ENCODE peak calls at places on chromosomes 5 and 9, in eight cellular contexts. One of them, this sample, is unnamed.

GRCh38 chr5:137834498-137834897 is 33.2 kb upstream of the MYOT start:
- DNase-seq in psoas muscle: no peak
- DNase-seq in neural progenitor cell: no peak
- DNase-seq in stomach: no peak
- DNase-seq in right lobe of liver: no peak
- DNase-seq in GM06990: no peak
- DNase-seq in body of pancreas: no peak
- DNase-seq in astrocyte: no peak
- DNase-seq in this sample: no peak

GRCh38 chr5:96528262-96528661 is 95.2 kb upstream of the PCSK1 start:
- DNase-seq in psoas muscle: no peak
- DNase-seq in neural progenitor cell: no peak
- DNase-seq in stomach: no peak
- DNase-seq in right lobe of liver: no peak
- DNase-seq in GM06990: no peak
- DNase-seq in body of pancreas: no peak
- DNase-seq in astrocyte: no peak
- DNase-seq in this sample: no peak

GRCh38 chr5:39675676-39676075 is 250.9 kb upstream of the DAB2 start:
- DNase-seq in psoas muscle: no peak
- DNase-seq in neural progenitor cell: no peak
- DNase-seq in stomach: no peak
- DNase-seq in right lobe of liver: no peak
- DNase-seq in GM06990: no peak
- DNase-seq in body of pancreas: no peak
- DNase-seq in astrocyte: no peak
- DNase-seq in this sample: no peak

GRCh38 chr5:53326420-53327153 is 153.8 kb upstream of the FST start:
- DNase-seq in psoas muscle: no peak
- DNase-seq in neural progenitor cell: no peak
- DNase-seq in stomach: no peak
- DNase-seq in right lobe of liver: no peak
- DNase-seq in GM06990: no peak
- DNase-seq in body of pancreas: no peak
- DNase-seq in astrocyte: no peak
- DNase-seq in this sample: no peak

GRCh38 chr9:14525840-14526239 is 167.4 kb downstream of the ZDHHC21 start:
- DNase-seq in psoas muscle: no peak
- DNase-seq in neural progenitor cell: no peak
- DNase-seq in stomach: no peak
- DNase-seq in right lobe of liver: no peak
- DNase-seq in GM06990: no peak
- DNase-seq in body of pancreas: no peak
- DNase-seq in astrocyte: no peak
- DNase-seq in this sample: no peak

GRCh38 chr9:93904649-93905472 is 50.3 kb downstream of the BARX1 start:
- DNase-seq in psoas muscle: no peak
- DNase-seq in neural progenitor cell: no peak
- DNase-seq in stomach: no peak
- DNase-seq in right lobe of liver: no peak
- DNase-seq in GM06990: no peak
- DNase-seq in body of pancreas: peak; percentile 7
- DNase-seq in astrocyte: no peak
- DNase-seq in this sample: peak; percentile 46

GRCh38 chr9:132144708-132145365 is 17.0 kb upstream of the NTNG2 start:
- DNase-seq in psoas muscle: no peak
- DNase-seq in neural progenitor cell: no peak
- DNase-seq in stomach: no peak
- DNase-seq in right lobe of liver: no peak
- DNase-seq in GM06990: no peak
- DNase-seq in body of pancreas: no peak
- DNase-seq in astrocyte: peak; percentile 42
- DNase-seq in this sample: no peak

GRCh38 chr9:95506438-95506691 is 10.4 kb downstream of the PTCH1 start:
- DNase-seq in psoas muscle: no peak
- DNase-seq in neural progenitor cell: no peak
- DNase-seq in stomach: no peak
- DNase-seq in right lobe of liver: no peak
- DNase-seq in GM06990: peak; percentile 40
- DNase-seq in body of pancreas: peak; percentile 30
- DNase-seq in astrocyte: peak; percentile 36
- DNase-seq in this sample: no peak

GRCh38 chr5:121853853-121854252 is 2.2 kb downstream of the FTMT start:
- DNase-seq in psoas muscle: no peak
- DNase-seq in neural progenitor cell: no peak
- DNase-seq in stomach: no peak
- DNase-seq in right lobe of liver: no peak
- DNase-seq in GM06990: no peak
- DNase-seq in body of pancreas: no peak
- DNase-seq in astrocyte: no peak
- DNase-seq in this sample: no peak

GRCh38 chr9:124442360-124442759 is 7.9 kb upstream of the ADGRD2 start:
- DNase-seq in psoas muscle: no peak
- DNase-seq in neural progenitor cell: no peak
- DNase-seq in stomach: no peak
- DNase-seq in right lobe of liver: no peak
- DNase-seq in GM06990: no peak
- DNase-seq in body of pancreas: no peak
- DNase-seq in astrocyte: no peak
- DNase-seq in this sample: no peak

GRCh38 chr5:67211926-67212325 is 15.3 kb upstream of the CD180 start:
- DNase-seq in psoas muscle: no peak
- DNase-seq in neural progenitor cell: no peak
- DNase-seq in stomach: no peak
- DNase-seq in right lobe of liver: no peak
- DNase-seq in GM06990: no peak
- DNase-seq in body of pancreas: no peak
- DNase-seq in astrocyte: peak; percentile 93
- DNase-seq in this sample: no peak

GRCh38 chr5:55519001-55519400 is 15.8 kb downstream of the PLPP1 start:
- DNase-seq in psoas muscle: no peak
- DNase-seq in neural progenitor cell: no peak
- DNase-seq in stomach: no peak
- DNase-seq in right lobe of liver: no peak
- DNase-seq in GM06990: no peak
- DNase-seq in body of pancreas: no peak
- DNase-seq in astrocyte: no peak
- DNase-seq in this sample: no peak

GRCh38 chr9:22141906-22142305 is 132.8 kb upstream of the CDKN2B start:
- DNase-seq in psoas muscle: no peak
- DNase-seq in neural progenitor cell: peak; percentile 8
- DNase-seq in stomach: no peak
- DNase-seq in right lobe of liver: no peak
- DNase-seq in GM06990: no peak
- DNase-seq in body of pancreas: no peak
- DNase-seq in astrocyte: peak; percentile 87
- DNase-seq in this sample: no peak

GRCh38 chr9:21174671-21175070 is 8.2 kb upstream of the IFNA21 start:
- DNase-seq in psoas muscle: no peak
- DNase-seq in neural progenitor cell: no peak
- DNase-seq in stomach: no peak
- DNase-seq in right lobe of liver: no peak
- DNase-seq in GM06990: no peak
- DNase-seq in body of pancreas: no peak
- DNase-seq in astrocyte: no peak
- DNase-seq in this sample: no peak

DNA sequence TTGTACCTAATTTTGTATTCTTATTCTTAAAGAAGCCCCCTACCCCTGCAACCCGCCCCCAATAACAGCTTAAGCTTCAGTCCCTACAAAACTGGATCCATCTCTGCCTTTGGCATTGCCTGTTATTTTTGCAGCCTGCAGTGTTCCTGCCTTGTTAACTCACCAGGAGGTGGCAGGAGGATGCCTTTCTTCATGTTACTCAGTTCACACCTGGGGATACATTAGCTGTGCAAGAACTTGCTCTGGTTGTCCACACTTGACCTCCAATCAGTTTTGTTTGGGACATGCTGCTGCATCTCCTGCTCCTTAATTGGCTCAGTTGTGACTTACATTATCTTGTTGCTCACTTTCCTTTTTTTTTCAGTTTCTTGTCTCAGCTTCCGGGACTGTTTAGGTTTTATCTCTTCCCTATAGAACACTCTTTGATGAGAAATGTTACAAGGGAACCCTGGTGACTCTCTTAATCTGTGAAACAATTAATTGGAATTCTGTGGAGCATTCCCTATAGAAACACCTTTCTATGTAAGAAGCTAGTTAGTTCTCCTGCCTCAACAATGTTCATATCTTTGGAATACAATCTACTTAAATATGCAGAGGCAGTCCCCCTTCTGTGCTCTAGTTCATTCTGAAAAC is 467.7 kb upstream of the ACO1 start:
- DNase-seq in psoas muscle: no peak
- DNase-seq in neural progenitor cell: peak; percentile 22
- DNase-seq in stomach: no peak
- DNase-seq in right lobe of liver: no peak
- DNase-seq in GM06990: no peak
- DNase-seq in body of pancreas: no peak
- DNase-seq in astrocyte: no peak
- DNase-seq in this sample: no peak
- TF ChIP-seq CTCF in psoas muscle: no peak
- TF ChIP-seq CTCF in neural progenitor cell: peak; percentile 24
- TF ChIP-seq CTCF in stomach: no peak
- TF ChIP-seq CTCF in right lobe of liver: peak; percentile 31
- TF ChIP-seq CTCF in GM06990: no peak
- TF ChIP-seq CTCF in body of pancreas: no peak
- TF ChIP-seq CTCF in astrocyte: no peak
- TF ChIP-seq CTCF in this sample: no peak

DNA sequence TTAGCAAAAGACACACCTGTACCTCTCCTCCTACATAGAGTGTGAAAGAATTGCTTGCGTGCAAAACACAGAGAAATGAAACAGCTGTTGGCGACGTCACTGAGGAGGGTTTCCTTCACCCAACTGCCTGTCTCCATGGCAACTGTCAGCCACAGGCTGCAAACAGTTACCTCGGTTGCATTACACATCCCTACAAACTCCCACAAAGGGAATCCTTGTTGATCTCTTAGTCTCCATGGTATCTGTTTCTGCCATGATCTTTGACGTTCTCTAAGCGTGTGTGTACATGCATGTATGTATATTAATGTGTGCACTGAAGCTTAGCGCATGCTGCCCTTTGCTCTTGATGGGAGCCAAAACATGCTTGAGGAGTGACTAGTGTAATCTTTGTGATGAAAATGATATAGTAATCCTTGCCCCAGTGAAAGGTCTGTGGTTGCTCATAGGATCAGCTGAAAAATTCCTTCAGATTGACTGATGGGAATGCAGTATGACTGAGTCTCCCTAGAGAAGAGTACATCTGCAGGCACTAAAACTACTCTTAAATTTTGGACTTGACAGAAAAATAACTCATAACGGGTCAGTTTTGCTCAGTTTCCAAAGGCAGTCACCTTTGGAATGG is 168.3 kb downstream of the ACTL7B start:
- DNase-seq in psoas muscle: no peak
- DNase-seq in neural progenitor cell: no peak
- DNase-seq in stomach: no peak
- DNase-seq in right lobe of liver: no peak
- DNase-seq in GM06990: no peak
- DNase-seq in body of pancreas: no peak
- DNase-seq in astrocyte: peak; percentile 17
- DNase-seq in this sample: no peak
- H3K27me3 ChIP-seq in psoas muscle: no peaks in the 10 kb centered on the region
- H3K27me3 ChIP-seq in neural progenitor cell: no peaks in the 10 kb centered on the region
- H3K27me3 ChIP-seq in stomach: no peaks in the 10 kb centered on the region
- H3K27me3 ChIP-seq in right lobe of liver: no peaks in the 10 kb centered on the region
- H3K27me3 ChIP-seq in GM06990: no peaks in the 10 kb centered on the region
- H3K27me3 ChIP-seq in body of pancreas: no peaks in the 10 kb centered on the region
- H3K27me3 ChIP-seq in astrocyte: no peaks in the 10 kb centered on the region
- H3K27me3 ChIP-seq in this sample: no peaks in the 10 kb centered on the region

GRCh38 chr5:149932445-149933350 is 11.9 kb downstream of the PDE6A start:
- DNase-seq in psoas muscle: peak; percentile 40
- DNase-seq in neural progenitor cell: peak; percentile 47
- DNase-seq in stomach: peak; percentile 31
- DNase-seq in right lobe of liver: no peak
- DNase-seq in GM06990: no peak
- DNase-seq in body of pancreas: peak; percentile 31
- DNase-seq in astrocyte: no peak
- DNase-seq in this sample: no peak
- TF ChIP-seq CTCF in psoas muscle: peak; percentile 58
- TF ChIP-seq CTCF in neural progenitor cell: peak; percentile 62
- TF ChIP-seq CTCF in stomach: no peak
- TF ChIP-seq CTCF in right lobe of liver: peak; percentile 29
- TF ChIP-seq CTCF in GM06990: no peak
- TF ChIP-seq CTCF in body of pancreas: peak; percentile 53
- TF ChIP-seq CTCF in astrocyte: peak; percentile 25
- TF ChIP-seq CTCF in this sample: peak; percentile 39

GRCh38 chr9:134488901-134489280 is 152.7 kb upstream of the COL5A1 start:
- DNase-seq in psoas muscle: no peak
- DNase-seq in neural progenitor cell: no peak
- DNase-seq in stomach: no peak
- DNase-seq in right lobe of liver: peak; percentile 28
- DNase-seq in GM06990: no peak
- DNase-seq in body of pancreas: no peak
- DNase-seq in astrocyte: no peak
- DNase-seq in this sample: peak; percentile 34

GRCh38 chr9:134491856-134492255 is 149.7 kb upstream of the COL5A1 start:
- DNase-seq in psoas muscle: no peak
- DNase-seq in neural progenitor cell: no peak
- DNase-seq in stomach: no peak
- DNase-seq in right lobe of liver: peak; percentile 37
- DNase-seq in GM06990: no peak
- DNase-seq in body of pancreas: no peak
- DNase-seq in astrocyte: no peak
- DNase-seq in this sample: peak; percentile 49

GRCh38 chr9:134491436-134491835 is 150.2 kb upstream of the COL5A1 start:
- DNase-seq in psoas muscle: no peak
- DNase-seq in neural progenitor cell: no peak
- DNase-seq in stomach: no peak
- DNase-seq in right lobe of liver: no peak
- DNase-seq in GM06990: no peak
- DNase-seq in body of pancreas: no peak
- DNase-seq in astrocyte: no peak
- DNase-seq in this sample: no peak

GRCh38 chr9:134489621-134490380 is 151.8 kb upstream of the COL5A1 start:
- DNase-seq in psoas muscle: no peak
- DNase-seq in neural progenitor cell: no peak
- DNase-seq in stomach: no peak
- DNase-seq in right lobe of liver: peak; percentile 31
- DNase-seq in GM06990: no peak
- DNase-seq in body of pancreas: no peak
- DNase-seq in astrocyte: no peak
- DNase-seq in this sample: peak; percentile 51

GRCh38 chr9:134490446-134490845 is 151.2 kb upstream of the COL5A1 start:
- DNase-seq in psoas muscle: no peak
- DNase-seq in neural progenitor cell: no peak
- DNase-seq in stomach: no peak
- DNase-seq in right lobe of liver: peak; percentile 18
- DNase-seq in GM06990: no peak
- DNase-seq in body of pancreas: no peak
- DNase-seq in astrocyte: no peak
- DNase-seq in this sample: peak; percentile 35
- H3K27me3 ChIP-seq in psoas muscle: no peaks in the 10 kb centered on the region
- H3K27me3 ChIP-seq in neural progenitor cell: no peaks in the 10 kb centered on the region
- H3K27me3 ChIP-seq in stomach: no peaks in the 10 kb centered on the region
- H3K27me3 ChIP-seq in right lobe of liver: no peaks in the 10 kb centered on the region
- H3K27me3 ChIP-seq in GM06990: no peaks in the 10 kb centered on the region
- H3K27me3 ChIP-seq in body of pancreas: no peaks in the 10 kb centered on the region
- H3K27me3 ChIP-seq in astrocyte: peaks cover 2% of the 10 kb centered on the region
- H3K27me3 ChIP-seq in this sample: no peaks in the 10 kb centered on the region

DNA sequence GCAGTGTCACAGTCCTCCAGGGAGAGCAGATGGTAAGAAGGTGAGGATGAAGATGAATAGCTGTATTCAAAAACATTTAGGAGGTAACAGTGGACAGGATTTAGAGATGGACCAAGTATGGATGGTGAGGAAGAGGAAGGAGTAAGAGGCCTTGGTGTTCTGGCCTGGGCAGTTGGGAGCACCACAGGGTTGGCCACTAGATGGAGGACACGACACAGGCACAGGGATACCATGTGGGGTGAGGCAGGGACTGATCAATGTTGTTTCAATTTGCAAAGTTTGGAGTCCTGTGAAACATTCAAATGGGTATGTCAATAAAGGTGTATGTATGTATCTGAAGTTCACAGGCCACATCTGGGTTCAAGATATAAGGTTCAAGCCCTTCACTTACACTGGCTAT is 141.1 kb upstream of the RASEF start:
- DNase-seq in psoas muscle: no peak
- DNase-seq in neural progenitor cell: no peak
- DNase-seq in stomach: no peak
- DNase-seq in right lobe of liver: no peak
- DNase-seq in GM06990: no peak
- DNase-seq in body of pancreas: peak; percentile 35
- DNase-seq in astrocyte: no peak
- DNase-seq in this sample: no peak
- TF ChIP-seq CTCF in psoas muscle: peak; percentile 8
- TF ChIP-seq CTCF in neural progenitor cell: peak; percentile 17
- TF ChIP-seq CTCF in stomach: peak; percentile 52
- TF ChIP-seq CTCF in right lobe of liver: peak; percentile 21
- TF ChIP-seq CTCF in GM06990: no peak
- TF ChIP-seq CTCF in body of pancreas: peak; percentile 49
- TF ChIP-seq CTCF in astrocyte: no peak
- TF ChIP-seq CTCF in this sample: no peak

This sample was measured in upper lobe of right lung.